ENCODE peak calls at places on chromosomes 4 and X, in four cellular contexts. One of them, this sample, is unnamed.

GRCh38 chr4:154877110-154877760 is 96.2 kb downstream of the RBM46 start:
- DNase-seq in endodermal cell: no peak
- DNase-seq in thyroid gland: peak
- DNase-seq in astrocyte: peak
- DNase-seq in this sample: peak

GRCh38 chr4:89586864-89587263 is 250.1 kb downstream of the SNCA start:
- DNase-seq in thyroid gland: no peak
- DNase-seq in endodermal cell: no peak
- DNase-seq in astrocyte: no peak
- DNase-seq in this sample: no peak

GRCh38 chr4:4502694-4503311 is 39.0 kb downstream of the STX18 start:
- DNase-seq in astrocyte: peak
- DNase-seq in endodermal cell: no peak
- DNase-seq in thyroid gland: no peak
- DNase-seq in this sample: no peak

GRCh38 chr4:10490996-10491395 is 33.8 kb upstream of the ZNF518B start:
- DNase-seq in endodermal cell: no peak
- DNase-seq in astrocyte: no peak
- DNase-seq in thyroid gland: no peak
- DNase-seq in this sample: no peak

GRCh38 chr4:5156677-5157076 is 105.4 kb downstream of the STK32B start:
- DNase-seq in endodermal cell: no peak
- DNase-seq in thyroid gland: no peak
- DNase-seq in astrocyte: no peak
- DNase-seq in this sample: no peak

GRCh38 chr4:86358176-86358701 is 1.6 kb downstream of the MAPK10 start:
- DNase-seq in astrocyte: no peak
- DNase-seq in thyroid gland: no peak
- DNase-seq in endodermal cell: no peak
- DNase-seq in this sample: no peak

GRCh38 chr4:79395883-79396282 is 12.1 kb downstream of the GK2 start:
- DNase-seq in thyroid gland: no peak
- DNase-seq in astrocyte: no peak
- DNase-seq in endodermal cell: no peak
- DNase-seq in this sample: no peak

GRCh38 chrX:48703642-48704481 is 7.3 kb downstream of the SUV39H1 start:
- DNase-seq in thyroid gland: no peak
- DNase-seq in endodermal cell: no peak
- DNase-seq in astrocyte: no peak
- DNase-seq in this sample: no peak

GRCh38 chrX:40887476-40887875 is 152.1 kb upstream of the MED14 start:
- DNase-seq in thyroid gland: no peak
- DNase-seq in astrocyte: peak
- DNase-seq in endodermal cell: no peak
- DNase-seq in this sample: no peak

GRCh38 chr4:155444695-155445094 is 67.9 kb upstream of the MAP9 start:
- DNase-seq in thyroid gland: no peak
- DNase-seq in astrocyte: no peak
- DNase-seq in endodermal cell: no peak
- DNase-seq in this sample: no peak

GRCh38 chr4:7426525-7427171 is 8.1 kb downstream of the PSAPL1 start:
- DNase-seq in astrocyte: no peak
- DNase-seq in thyroid gland: no peak
- DNase-seq in endodermal cell: peak
- DNase-seq in this sample: peak

GRCh38 chr4:88841635-88842034 is 144.0 kb upstream of the NAP1L5 start:
- DNase-seq in astrocyte: no peak
- DNase-seq in thyroid gland: no peak
- DNase-seq in endodermal cell: no peak
- DNase-seq in this sample: no peak

GRCh38 chr4:84597450-84597849 is 14.5 kb downstream of the CDS1 start:
- DNase-seq in endodermal cell: no peak
- DNase-seq in astrocyte: no peak
- DNase-seq in thyroid gland: no peak
- DNase-seq in this sample: no peak

GRCh38 chr4:7513731-7514130 is 79.0 kb upstream of the PSAPL1 start:
- DNase-seq in thyroid gland: no peak
- DNase-seq in astrocyte: peak
- DNase-seq in endodermal cell: no peak
- DNase-seq in this sample: no peak

GRCh38 chr4:118352843-118353373 is at the start of gene PRSS12:
- DNase-seq in astrocyte: peak
- DNase-seq in endodermal cell: peak
- DNase-seq in thyroid gland: peak
- DNase-seq in this sample: peak

GRCh38 chr4:19675172-19675811 is 576.4 kb upstream of the SLIT2 start:
- DNase-seq in thyroid gland: peak
- DNase-seq in astrocyte: peak
- DNase-seq in endodermal cell: no peak
- DNase-seq in this sample: no peak

GRCh38 chrX:118528089-118528753 is 32.6 kb downstream of the DOCK11 start:
- DNase-seq in endodermal cell: no peak
- DNase-seq in thyroid gland: no peak
- DNase-seq in astrocyte: no peak
- DNase-seq in this sample: no peak

GRCh38 chr4:1209821-1210220 is 37.4 kb upstream of the SPON2 start:
- DNase-seq in endodermal cell: no peak
- DNase-seq in thyroid gland: no peak
- DNase-seq in astrocyte: peak
- DNase-seq in this sample: peak

GRCh38 chrX:386768-387575 is at the start of gene PPP2R3B:
- DNase-seq in endodermal cell: peak
- DNase-seq in astrocyte: peak
- DNase-seq in thyroid gland: peak
- DNase-seq in this sample: peak

GRCh38 chrX:16796298-16796697 is 10.0 kb downstream of the TXLNG start:
- DNase-seq in endodermal cell: no peak
- DNase-seq in astrocyte: no peak
- DNase-seq in thyroid gland: no peak
- DNase-seq in this sample: no peak

GRCh38 chr4:122798101-122798500 is 28.5 kb upstream of the FGF2 start:
- DNase-seq in thyroid gland: peak
- DNase-seq in endodermal cell: peak
- DNase-seq in astrocyte: peak
- DNase-seq in this sample: no peak

GRCh38 chrX:349196-349595 is 30.6 kb upstream of the GTPBP6 start:
- DNase-seq in endodermal cell: no peak
- DNase-seq in astrocyte: no peak
- DNase-seq in thyroid gland: no peak
- DNase-seq in this sample: peak

GRCh38 chr4:45072981-45073380 is 346.6 kb upstream of the GNPDA2 start:
- DNase-seq in thyroid gland: no peak
- DNase-seq in endodermal cell: no peak
- DNase-seq in astrocyte: no peak
- DNase-seq in this sample: no peak

GRCh38 chrX:7169627-7170026 is 21.7 kb upstream of the PUDP start:
- DNase-seq in thyroid gland: no peak
- DNase-seq in endodermal cell: no peak
- DNase-seq in astrocyte: no peak
- DNase-seq in this sample: no peak

GRCh38 chrX:23803931-23804381 is 21.0 kb downstream of the SAT1 start:
- DNase-seq in astrocyte: peak
- DNase-seq in endodermal cell: no peak
- DNase-seq in thyroid gland: peak
- DNase-seq in this sample: no peak

GRCh38 chrX:120560405-120560841 is 339 bp downstream of the CUL4B start:
- DNase-seq in thyroid gland: peak
- DNase-seq in astrocyte: peak
- DNase-seq in endodermal cell: no peak
- DNase-seq in this sample: no peak

GRCh38 chr4:133618963-133619362 is 469.9 kb downstream of the PCDH10 start:
- DNase-seq in thyroid gland: no peak
- DNase-seq in astrocyte: no peak
- DNase-seq in endodermal cell: no peak
- DNase-seq in this sample: no peak

GRCh38 chrX:150092549-150092948 is 154.3 kb upstream of the EOLA2 start:
- DNase-seq in endodermal cell: no peak
- DNase-seq in astrocyte: no peak
- DNase-seq in thyroid gland: no peak
- DNase-seq in this sample: no peak

GRCh38 chr4:95181446-95182306 is 367.1 kb downstream of the UNC5C start:
- DNase-seq in endodermal cell: peak
- DNase-seq in thyroid gland: no peak
- DNase-seq in astrocyte: peak
- DNase-seq in this sample: no peak

GRCh38 chr4:157315968-157316367 is 95.4 kb downstream of the GRIA2 start:
- DNase-seq in endodermal cell: no peak
- DNase-seq in astrocyte: no peak
- DNase-seq in thyroid gland: no peak
- DNase-seq in this sample: no peak

GRCh38 chr4:98421106-98421505 is 159.9 kb downstream of the RAP1GDS1 start:
- DNase-seq in astrocyte: peak
- DNase-seq in endodermal cell: no peak
- DNase-seq in thyroid gland: no peak
- DNase-seq in this sample: no peak

GRCh38 chr4:26530094-26530493 is 39.8 kb upstream of the CCKAR start:
- DNase-seq in astrocyte: no peak
- DNase-seq in endodermal cell: no peak
- DNase-seq in thyroid gland: no peak
- DNase-seq in this sample: no peak

DNA sequence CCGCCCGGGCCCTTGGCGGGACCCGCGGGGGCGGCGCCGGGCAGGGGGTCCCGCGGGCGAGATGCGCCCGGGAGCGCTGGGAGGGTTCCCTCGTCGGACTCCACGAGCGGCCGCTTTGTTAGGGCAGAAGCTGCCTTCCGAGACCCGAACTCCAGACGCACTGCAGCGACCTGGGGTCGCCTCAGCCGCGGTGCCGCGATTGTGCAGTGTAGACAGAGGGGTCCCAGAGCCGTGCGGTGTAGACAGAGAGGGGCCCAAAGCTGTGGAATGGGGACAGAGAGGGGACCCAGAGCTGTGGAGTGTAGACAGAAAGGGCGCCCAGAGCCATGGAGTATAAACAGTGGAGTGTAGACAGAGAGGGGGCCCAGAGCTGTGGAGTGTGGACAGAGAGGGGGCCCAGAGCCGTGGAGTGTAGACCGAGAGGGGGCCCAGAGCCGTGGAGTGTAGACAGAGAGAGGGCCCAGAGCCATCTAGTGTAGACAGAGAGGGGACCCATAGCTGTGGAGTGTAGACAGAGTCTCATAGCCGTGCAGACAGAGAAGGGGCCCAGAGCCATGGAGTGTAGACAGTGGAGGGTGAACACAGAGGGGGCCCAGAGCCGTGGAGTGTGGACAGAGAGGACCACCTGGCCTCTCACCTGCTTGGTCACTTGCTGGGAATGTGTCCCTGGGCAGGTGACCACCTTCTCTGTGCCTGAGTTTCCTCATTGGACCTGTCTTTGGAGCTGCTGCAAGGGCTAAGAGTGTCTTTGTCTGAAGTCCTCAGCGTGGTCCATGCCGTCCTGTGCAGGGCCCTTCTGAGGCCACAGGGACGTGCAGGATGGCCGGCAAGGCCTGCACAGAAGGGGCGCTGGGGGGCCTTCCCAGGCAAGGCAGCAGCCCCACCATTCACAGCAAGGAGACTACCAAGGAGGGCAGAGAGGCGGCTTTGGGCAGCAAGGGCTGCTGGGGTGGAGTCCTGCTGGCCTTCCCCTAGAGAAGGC is 880 bp downstream of the RGS12 start:
- DNase-seq in astrocyte: no peak
- DNase-seq in endodermal cell: peak
- DNase-seq in thyroid gland: peak
- DNase-seq in this sample: peak
- H3K27ac ChIP-seq in astrocyte: peak
- H3K27ac ChIP-seq in endodermal cell: peak
- H3K27ac ChIP-seq in thyroid gland: peak
- H3K27ac ChIP-seq in this sample: no peak

DNA sequence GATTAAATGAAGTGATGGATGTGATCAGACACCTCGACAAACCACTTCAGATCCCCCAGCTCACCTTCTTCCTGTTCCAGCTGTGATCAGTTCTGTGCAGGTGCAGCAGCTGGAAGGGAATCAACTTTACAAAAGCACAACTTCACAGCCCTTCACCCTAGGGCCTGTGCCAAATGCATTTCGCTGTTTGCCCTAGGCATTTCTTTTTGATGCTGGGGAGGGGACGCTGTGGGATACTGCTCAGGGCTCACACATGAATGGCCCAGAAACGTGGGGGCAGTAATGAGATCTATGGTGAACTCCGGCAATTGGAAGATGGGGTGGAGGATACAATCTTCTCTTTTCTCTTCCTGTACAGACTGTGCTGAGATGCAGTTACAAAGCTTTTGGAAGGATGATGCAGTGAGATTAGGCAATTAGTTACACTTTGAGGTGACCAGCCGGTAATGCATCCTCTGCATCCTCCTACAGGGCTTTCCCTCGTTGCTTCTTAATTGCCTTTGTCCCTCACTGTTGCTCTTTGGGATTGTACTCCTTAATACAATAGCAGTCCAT is 215.1 kb upstream of the PITX2 start:
- DNase-seq in astrocyte: no peak
- DNase-seq in thyroid gland: no peak
- DNase-seq in endodermal cell: no peak
- DNase-seq in this sample: no peak
- H3K4me3 ChIP-seq in astrocyte: no peak
- H3K4me3 ChIP-seq in thyroid gland: no peak
- H3K4me3 ChIP-seq in endodermal cell: no peak
- H3K4me3 ChIP-seq in this sample: no peak

GRCh38 chr4:15413623-15414019 is 14.2 kb upstream of the C1QTNF7 start:
- DNase-seq in thyroid gland: no peak
- DNase-seq in astrocyte: no peak
- DNase-seq in endodermal cell: no peak
- DNase-seq in this sample: no peak

GRCh38 chr4:15410750-15411149 is 17.1 kb upstream of the C1QTNF7 start:
- DNase-seq in thyroid gland: no peak
- DNase-seq in endodermal cell: no peak
- DNase-seq in astrocyte: no peak
- DNase-seq in this sample: no peak

GRCh38 chr4:15413010-15413622 is 14.7 kb upstream of the C1QTNF7 start:
- DNase-seq in thyroid gland: no peak
- DNase-seq in astrocyte: no peak
- DNase-seq in endodermal cell: no peak
- DNase-seq in this sample: no peak

GRCh38 chr4:15416357-15417327 is 11.2 kb upstream of the C1QTNF7 start:
- DNase-seq in endodermal cell: no peak
- DNase-seq in thyroid gland: no peak
- DNase-seq in astrocyte: no peak
- DNase-seq in this sample: no peak

GRCh38 chr4:15414601-15415091 is 13.2 kb upstream of the C1QTNF7 start:
- DNase-seq in astrocyte: peak
- DNase-seq in thyroid gland: no peak
- DNase-seq in endodermal cell: no peak
- DNase-seq in this sample: no peak
- H3K27ac ChIP-seq in astrocyte: peak
- H3K27ac ChIP-seq in thyroid gland: peak
- H3K27ac ChIP-seq in endodermal cell: no peak
- H3K27ac ChIP-seq in this sample: peak

DNA sequence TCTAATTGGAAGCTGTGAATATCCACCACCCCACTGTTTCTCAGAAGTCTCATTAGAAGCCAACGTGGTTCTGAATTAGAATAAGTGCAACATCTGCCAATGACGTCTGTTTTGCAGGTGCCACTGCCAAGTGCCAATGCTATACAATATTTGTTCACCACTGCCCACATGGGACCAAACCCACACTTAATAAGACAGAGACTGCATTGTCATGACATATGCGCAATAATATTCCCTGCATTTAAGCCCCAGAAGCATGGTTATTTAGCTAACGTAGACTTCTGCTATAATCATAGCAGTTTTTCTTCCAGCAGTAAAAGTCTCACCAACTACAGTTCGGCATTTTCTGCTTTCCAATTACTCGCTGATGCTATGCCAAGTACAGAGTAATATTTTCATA is 262.5 kb upstream of the PCDH18 start:
- DNase-seq in astrocyte: peak
- DNase-seq in thyroid gland: no peak
- DNase-seq in endodermal cell: no peak
- DNase-seq in this sample: no peak
- H3K4me3 ChIP-seq in astrocyte: no peak
- H3K4me3 ChIP-seq in thyroid gland: no peak
- H3K4me3 ChIP-seq in endodermal cell: no peak
- H3K4me3 ChIP-seq in this sample: no peak